ENCODE peak calls at places on chromosomes 16 and 17, in seven cellular contexts. N is NCI-H446 treated with DMSO at 0.1 percent for 48 hours; G is CD4-positive, alpha-beta T cell; K is germinal center; O is BJ; T is ACHN; Y is CD8-positive, alpha-beta T cell. M is an unnamed sample.

GRCh38 chr17:73305845-73306836 is 5.7 kb downstream of the CDC42EP4 start:
- DNase-seq in T (no peak), O (no peak), N (no peak), Y (no peak), G (no peak), K (no peak), M (no peak)

GRCh38 chr17:74199306-74200092 is 4.0 kb upstream of the RPL38 start:
- DNase-seq in K (peak), G (peak), T (peak), Y (peak), N (no peak), O (no peak), M (peak)

GRCh38 chr17:71398706-71399620 is 721.9 kb upstream of the SOX9 start:
- DNase-seq in G (no peak), K (no peak), T (no peak), N (no peak), Y (no peak), O (no peak), M (no peak)

GRCh38 chr17:27218719-27219488 is 75.0 kb upstream of the WSB1 start:
- DNase-seq in N (no peak), O (no peak), T (no peak), K (no peak), G (no peak), Y (no peak), M (no peak)

GRCh38 chr17:40518401-40519088 is 17.1 kb upstream of the TNS4 start:
- DNase-seq in Y (no peak), T (peak), N (no peak), O (no peak), G (no peak), K (no peak), M (no peak)

GRCh38 chr17:79835953-79836951 is 3.0 kb downstream of the CBX4 start:
- DNase-seq in Y (no peak), T (no peak), O (no peak), N (no peak), K (no peak), G (no peak), M (no peak)

GRCh38 chr17:80130992-80131391 is 15.9 kb downstream of the EIF4A3 start:
- DNase-seq in K (no peak), Y (no peak), N (no peak), G (no peak), O (no peak), T (no peak), M (no peak)

GRCh38 chr17:1002771-1003555 is 6.0 kb downstream of the TIMM22 start:
- DNase-seq in T (no peak), K (no peak), O (peak), N (no peak), Y (no peak), G (no peak), M (no peak)

GRCh38 chr16:680967-681745 is 946 bp downstream of the STUB1 start:
- DNase-seq in T (peak), Y (no peak), K (no peak), G (no peak), O (no peak), N (peak), M (peak)

M was measured in NAMALWA.